ENCODE peak calls at places on chromosomes 2 and 18, in eight cellular contexts. A is fibroblast of mammary gland; M is fibroblast of the aortic adventitia; O is endodermal cell; U is foreskin fibroblast; E is CD8-positive, alpha-beta memory T cell; T is CD8-positive, alpha-beta T cell; J is cardiac muscle cell. C is an unnamed sample.

GRCh38 chr18:78430171-78430857 is 549.3 kb upstream of the SALL3 start:
- DNase-seq in U (no peak), A (no peak), T (no peak), O (peak), M (no peak), E (no peak), J (no peak), C (no peak)

GRCh38 chr2:241640165-241640795 is 2.8 kb downstream of the ATG4B start:
- DNase-seq in J (no peak), M (no peak), E (no peak), U (no peak), O (no peak), T (no peak), A (no peak), C (no peak)

GRCh38 chr2:174024524-174025270 is 59.5 kb upstream of the SP3 start:
- DNase-seq in E (no peak), J (peak), U (peak), T (no peak), O (no peak), M (peak), A (peak), C (peak)

GRCh38 chr18:53745228-53745967 is 479.1 kb downstream of the MBD2 start:
- DNase-seq in T (no peak), O (no peak), J (no peak), E (no peak), A (peak), M (peak), U (no peak), C (peak)

GRCh38 chr2:47127862-47128543 is 27.1 kb downstream of the STPG4 start:
- DNase-seq in A (no peak), T (no peak), E (no peak), U (no peak), M (no peak), J (no peak), O (peak), C (peak)

GRCh38 chr2:233699424-233700027 is 6.8 kb downstream of the UGT1A6 start:
- DNase-seq in J (no peak), T (no peak), M (no peak), A (no peak), U (no peak), O (no peak), E (no peak), C (no peak)

GRCh38 chr2:28567076-28567471 is 71.2 kb downstream of the PLB1 start:
- DNase-seq in M (no peak), O (no peak), J (no peak), U (no peak), A (no peak), T (peak), E (peak), C (peak)

GRCh38 chr18:70380915-70381896 is 92.4 kb downstream of the SOCS6 start:
- DNase-seq in J (peak), E (no peak), O (peak), U (peak), T (no peak), A (no peak), M (no peak), C (no peak)

GRCh38 chr2:158845869-158846268 is 50.8 kb downstream of the DAPL1 start:
- DNase-seq in O (no peak), M (peak), A (peak), U (no peak), E (no peak), J (no peak), T (no peak), C (peak)

GRCh38 chr2:55157474-55157884 is 74.6 kb downstream of the CLHC1 start:
- DNase-seq in T (no peak), U (peak), E (no peak), O (peak), M (peak), J (no peak), A (peak), C (no peak)

GRCh38 chr2:12284487-12284886 is 432.2 kb upstream of the TRIB2 start:
- DNase-seq in O (no peak), M (peak), T (no peak), E (no peak), U (peak), A (peak), J (no peak), C (peak)

DNA sequence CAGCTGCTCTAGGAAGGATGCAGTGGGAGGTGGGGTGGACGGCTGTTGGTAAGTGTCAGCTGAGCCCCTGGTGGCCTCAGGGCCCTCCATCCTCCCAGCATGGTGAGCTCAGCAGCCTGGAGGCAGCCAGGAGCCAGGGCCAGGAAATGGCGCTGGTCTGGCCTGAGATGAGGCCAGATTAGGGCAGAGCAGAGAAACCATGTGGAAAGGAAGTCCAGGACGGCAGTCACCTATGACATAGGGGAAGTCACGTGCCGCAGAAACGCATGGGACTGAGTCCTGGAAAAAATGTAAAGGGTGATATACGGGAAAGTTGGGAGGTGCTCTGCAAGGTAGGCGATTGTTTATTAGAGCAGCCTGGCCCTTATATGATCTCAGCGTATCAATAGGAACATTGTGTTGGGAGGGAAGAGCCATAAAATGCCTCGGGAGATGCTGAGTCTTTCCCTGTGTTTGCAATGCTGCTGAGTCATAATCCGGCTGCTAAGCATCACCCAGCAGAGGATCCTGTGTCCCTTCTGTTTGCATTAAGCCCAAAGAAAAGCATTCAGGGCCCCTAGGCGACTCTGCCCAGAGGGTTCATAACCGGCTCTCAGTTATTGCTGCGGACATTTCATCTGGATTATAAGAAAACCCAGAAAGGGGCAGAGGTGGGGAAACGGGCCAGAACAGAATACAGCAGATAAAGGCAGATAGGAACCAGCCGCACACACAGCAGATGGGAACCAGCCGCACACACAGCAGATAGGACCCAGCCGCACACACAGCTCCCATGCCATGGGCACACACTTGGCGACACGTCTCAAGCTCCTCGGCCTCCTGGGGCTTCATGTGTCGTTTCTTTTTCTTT is 30.3 kb upstream of the B3GNT7 start:
- DNase-seq in T (no peak), A (peak), E (no peak), J (no peak), M (peak), O (no peak), U (peak), C (peak)
- H3K4me3 ChIP-seq in T (no peak), A (no peak), E (no peak), J (no peak), M (no peak), O (no peak), U (peak), C (no peak)

GRCh38 chr18:62420151-62420512 is 95.0 kb downstream of the TNFRSF11A start:
- DNase-seq in U (no peak), J (no peak), E (no peak), O (no peak), A (peak), T (no peak), M (peak), C (peak)

GRCh38 chr18:62426191-62426488 is 96.7 kb upstream of the ZCCHC2 start:
- DNase-seq in E (no peak), U (no peak), A (no peak), T (no peak), J (no peak), M (no peak), O (no peak), C (no peak)

GRCh38 chr18:62420513-62421209 is 95.6 kb downstream of the TNFRSF11A start:
- DNase-seq in U (peak), O (no peak), T (peak), J (no peak), A (peak), M (peak), E (peak), C (peak)

DNA sequence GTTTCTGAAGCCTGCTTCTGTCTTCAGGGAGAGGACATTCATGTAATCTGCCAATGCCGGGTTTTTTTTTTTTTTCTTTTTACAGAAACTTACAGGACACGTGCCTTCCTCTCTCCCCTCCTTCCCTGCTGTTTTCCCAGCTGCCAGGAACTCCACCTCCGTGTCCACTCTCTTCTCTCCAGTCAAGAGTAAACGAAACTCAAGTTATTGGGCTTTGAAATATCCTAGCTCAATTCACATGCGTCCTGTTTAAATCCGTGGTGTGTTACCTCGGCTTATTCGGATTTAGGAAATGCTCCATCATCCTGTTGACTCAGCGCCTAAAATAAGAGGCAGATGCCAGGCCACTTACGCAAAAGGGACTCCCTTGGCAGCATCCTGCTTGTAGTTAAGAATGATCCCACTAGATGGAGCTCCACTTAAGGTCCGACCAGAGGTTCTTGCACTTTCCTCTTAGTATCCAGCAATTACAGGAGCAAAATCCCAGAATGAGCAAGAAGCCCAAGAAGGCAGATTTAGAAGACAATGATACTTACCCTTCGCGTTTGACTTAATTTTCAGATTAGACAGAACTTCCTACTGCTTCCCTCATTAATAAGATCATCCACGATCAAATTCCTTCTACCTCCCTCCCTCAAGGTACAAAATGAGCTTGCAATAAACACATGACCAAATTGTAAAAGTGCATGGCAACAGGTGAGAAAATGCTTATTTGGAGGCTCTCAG is 97.2 kb upstream of the ZCCHC2 start:
- DNase-seq in M (peak), O (peak), A (peak), U (peak), J (peak), E (peak), T (peak), C (peak)
- H3K4me3 ChIP-seq in M (peak), O (peak), A (peak), U (peak), J (no peak), E (no peak), T (no peak), C (peak)

GRCh38 chr2:190896477-190896876 is 15.9 kb downstream of the GLS start:
- DNase-seq in J (peak), T (no peak), E (no peak), M (peak), A (no peak), U (no peak), O (no peak), C (peak)
- H3K4me3 ChIP-seq in J (no peak), T (no peak), E (no peak), M (no peak), A (no peak), U (no peak), O (no peak), C (no peak)

GRCh38 chr2:181952413-181953226 is 33.0 kb upstream of the PPP1R1C start:
- DNase-seq in A (no peak), E (no peak), M (no peak), T (no peak), O (no peak), J (peak), U (no peak), C (no peak)

GRCh38 chr2:181957668-181958067 is 28.0 kb upstream of the PPP1R1C start:
- DNase-seq in E (no peak), T (no peak), J (no peak), M (no peak), U (no peak), A (peak), O (no peak), C (no peak)

GRCh38 chr2:181955010-181955409 is 30.6 kb upstream of the PPP1R1C start:
- DNase-seq in A (peak), M (peak), E (no peak), J (no peak), O (no peak), U (peak), T (no peak), C (peak)

GRCh38 chr2:181953773-181954537 is 31.7 kb upstream of the PPP1R1C start:
- DNase-seq in E (peak), J (peak), U (peak), O (peak), A (peak), M (peak), T (peak), C (peak)

DNA sequence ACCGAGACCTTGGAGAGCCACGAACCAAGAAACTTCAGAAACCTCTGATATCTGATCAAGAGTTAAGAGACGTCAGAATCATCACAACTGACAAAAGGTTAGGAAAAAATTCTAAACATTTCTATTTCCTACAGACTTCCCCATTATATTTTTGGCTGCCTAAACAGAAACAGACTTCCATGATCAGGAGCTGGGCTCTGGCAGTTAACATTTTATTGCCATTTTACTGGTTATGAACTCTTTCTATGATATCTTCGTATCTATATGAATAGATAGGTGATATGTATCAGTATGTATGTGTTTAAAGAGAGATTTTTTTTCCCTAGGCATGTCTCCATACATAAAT is 31.1 kb upstream of the PPP1R1C start:
- DNase-seq in J (no peak), E (no peak), T (no peak), M (no peak), U (no peak), O (no peak), A (peak), C (no peak)
- H3K4me3 ChIP-seq in J (no peak), E (no peak), T (no peak), M (peak), U (peak), O (peak), A (peak), C (peak)

DNA sequence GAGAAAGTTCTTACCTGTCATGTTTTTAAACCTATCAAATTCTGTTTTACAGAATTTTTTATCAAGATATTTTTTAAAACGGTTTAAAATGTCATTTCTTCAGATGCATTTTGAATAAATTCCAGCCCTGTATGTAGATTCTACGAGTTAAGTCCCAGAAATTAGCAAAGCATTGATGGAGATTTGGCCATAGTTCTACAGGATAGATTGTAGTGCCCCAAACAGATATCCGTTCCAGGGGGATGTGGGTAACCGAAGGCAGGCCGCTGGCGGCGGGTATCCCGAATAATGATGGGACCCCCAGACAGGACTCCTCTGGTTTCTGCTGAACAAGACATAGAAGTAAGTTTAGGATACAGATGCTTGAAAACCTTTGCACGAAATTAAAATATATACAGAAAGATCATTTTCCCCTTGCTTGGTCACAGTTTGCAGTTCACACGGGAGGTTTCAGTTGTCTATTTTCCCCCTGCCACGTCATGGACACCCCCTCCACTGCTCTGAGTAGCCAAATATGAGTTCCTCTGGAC is 755 bp downstream of the NOL4 start:
- DNase-seq in T (no peak), J (no peak), E (no peak), A (no peak), O (peak), U (no peak), M (peak), C (peak)
- H3K4me3 ChIP-seq in T (no peak), J (peak), E (no peak), A (no peak), O (peak), U (no peak), M (no peak), C (no peak)

DNA sequence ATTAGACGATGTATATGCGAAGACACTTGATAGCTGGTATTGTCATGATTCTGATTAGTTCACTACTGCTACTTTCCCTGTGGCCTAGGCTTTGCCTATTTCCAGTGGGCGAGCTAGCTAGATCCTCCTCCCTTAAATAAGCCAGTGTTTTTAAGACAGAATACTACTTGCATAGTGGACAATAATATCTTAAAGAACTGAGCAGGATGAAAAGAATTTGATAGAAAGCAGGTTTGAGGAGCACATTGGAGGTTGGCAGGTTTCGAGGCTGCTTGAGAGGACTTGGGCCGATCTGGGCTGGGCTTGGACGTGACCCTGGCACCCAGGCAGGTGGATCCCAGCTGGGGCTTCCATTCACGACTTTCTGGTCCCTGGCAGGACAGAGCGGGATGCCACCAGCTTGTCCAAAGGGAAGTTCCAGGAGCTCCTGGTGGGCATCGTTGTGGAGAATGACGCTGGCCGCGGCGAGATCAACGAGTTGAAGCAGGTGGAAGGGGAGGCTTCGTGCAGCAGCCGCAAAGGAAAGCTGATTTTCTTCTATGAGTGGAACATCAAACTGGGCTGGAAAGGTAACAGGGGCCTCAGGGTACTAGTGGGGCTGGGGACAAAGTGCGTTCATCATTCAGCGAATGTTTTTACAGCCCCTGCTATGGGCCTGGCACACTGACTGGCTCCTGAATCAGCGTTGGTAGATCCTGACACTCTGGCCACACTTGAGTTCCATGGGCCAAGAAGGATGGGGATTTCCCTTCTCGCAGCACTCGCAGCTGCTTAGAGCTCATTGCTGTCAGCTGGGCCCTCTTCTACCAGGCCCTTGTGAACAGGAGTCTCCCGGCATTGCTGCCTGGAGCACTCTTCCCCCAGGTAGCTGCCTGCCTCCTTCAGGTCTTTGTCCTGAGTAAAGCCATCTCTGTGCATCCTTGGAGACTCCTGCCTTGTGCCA is 16.9 kb downstream of the C2orf74 start:
- DNase-seq in T (no peak), U (no peak), M (peak), O (no peak), A (peak), E (no peak), J (no peak), C (peak)
- H3K4me3 ChIP-seq in T (peak), U (peak), M (peak), O (peak), A (peak), E (peak), J (no peak), C (peak)

GRCh38 chr18:48975221-48975816 is 24.6 kb upstream of the SMAD7 start:
- DNase-seq in M (no peak), O (no peak), U (no peak), J (peak), E (no peak), A (no peak), T (no peak), C (no peak)

GRCh38 chr18:48977914-48978313 is 27.1 kb upstream of the SMAD7 start:
- DNase-seq in M (no peak), U (no peak), A (no peak), J (no peak), E (no peak), O (no peak), T (no peak), C (no peak)

GRCh38 chr18:48975817-48976649 is 25.3 kb upstream of the SMAD7 start:
- DNase-seq in E (peak), J (peak), U (no peak), O (peak), A (no peak), M (peak), T (peak), C (peak)

GRCh38 chr18:48973731-48974130 is 23.0 kb upstream of the SMAD7 start:
- DNase-seq in T (no peak), M (no peak), A (no peak), O (peak), U (no peak), J (peak), E (no peak), C (no peak)

GRCh38 chr18:48974304-48975220 is 23.8 kb upstream of the SMAD7 start:
- DNase-seq in U (no peak), O (peak), E (no peak), T (no peak), A (no peak), M (no peak), J (peak), C (no peak)
- H3K4me3 ChIP-seq in U (peak), O (peak), E (no peak), T (no peak), A (peak), M (peak), J (peak), C (peak)

DNA sequence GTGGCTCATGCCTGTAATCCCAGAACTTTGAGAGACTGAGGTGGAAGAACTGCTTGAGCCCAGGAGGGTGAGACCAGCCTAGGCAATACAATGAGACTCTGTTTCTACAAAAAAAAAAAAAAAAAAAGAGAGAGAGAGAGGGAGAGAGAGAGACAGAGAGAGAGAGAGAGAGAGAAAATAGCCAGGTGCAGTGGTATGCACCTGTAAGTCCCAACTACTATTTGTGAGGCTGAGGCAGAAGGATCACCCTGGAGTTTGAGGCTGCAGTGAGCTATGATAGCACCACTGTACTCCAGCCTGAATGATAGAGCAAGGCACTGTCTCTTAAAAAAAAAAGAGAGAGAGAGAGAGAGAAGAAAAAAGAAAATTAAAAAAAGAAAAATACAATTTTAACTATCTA is 245.7 kb downstream of the CCDC178 start:
- DNase-seq in O (no peak), J (no peak), M (no peak), A (no peak), E (no peak), T (no peak), U (no peak), C (no peak)
- H3K4me3 ChIP-seq in O (no peak), J (no peak), M (no peak), A (no peak), E (no peak), T (no peak), U (no peak), C (no peak)

GRCh38 chr2:127092306-127092705 is 14.6 kb downstream of the BIN1 start:
- DNase-seq in A (no peak), T (no peak), O (no peak), U (no peak), M (no peak), J (no peak), E (no peak), C (no peak)
- H3K4me3 ChIP-seq in A (no peak), T (no peak), O (no peak), U (no peak), M (no peak), J (no peak), E (no peak), C (no peak)